ENCODE peak calls at places on chromosomes 16 and 17, in nine cellular contexts. S, J, B, D, X, M, I, N and K are unnamed samples.

GRCh38 chr17:36858119-36859002 is 78.9 kb upstream of the LHX1 start:
- DNase-seq in S (no peak), J (no peak), B (no peak), D (no peak), X (no peak), M (no peak), I (no peak), N (no peak), K (no peak)

GRCh38 chr17:39097537-39097936 is 53.9 kb downstream of the PLXDC1 start:
- DNase-seq in S (no peak), J (no peak), B (no peak), D (no peak), X (no peak), M (no peak), I (no peak), N (no peak), K (no peak)

GRCh38 chr17:7236808-7237207 is 2.4 kb downstream of the PHF23 start:
- DNase-seq in S (no peak), J (no peak), B (no peak), D (no peak), X (no peak), M (no peak), I (no peak), N (no peak), K (no peak)

GRCh38 chr16:28884045-28884444 is 5.8 kb downstream of the ATP2A1 start:
- DNase-seq in S (no peak), J (no peak), B (no peak), D (no peak), X (no peak), M (no peak), I (no peak), N (no peak), K (no peak)

GRCh38 chr17:69067274-69068047 is 6.7 kb upstream of the ABCA9 start:
- DNase-seq in S (no peak), J (no peak), B (no peak), D (no peak), X (no peak), M (no peak), I (peak; percentile 26), N (no peak), K (no peak)

GRCh38 chr17:40417258-40417608 is 463 bp downstream of the TOP2A start:
- DNase-seq in S (no peak), J (no peak), B (no peak), D (no peak), X (no peak), M (peak; percentile 5), I (peak; percentile 60), N (no peak), K (peak; percentile 6)

GRCh38 chr17:60652484-60653247 is 25.0 kb upstream of the BCAS3 start:
- DNase-seq in S (no peak), J (no peak), B (no peak), D (no peak), X (no peak), M (no peak), I (no peak), N (no peak), K (no peak)

GRCh38 chr17:81368161-81368560 is 27.1 kb upstream of the BAHCC1 start:
- DNase-seq in S (no peak), J (no peak), B (no peak), D (no peak), X (no peak), M (no peak), I (no peak), N (no peak), K (no peak)

GRCh38 chr17:43905985-43906852 is 1.1 kb downstream of the MPP2 start:
- DNase-seq in S (peak; percentile 83), J (peak; percentile 62), B (peak; percentile 76), D (peak; percentile 38), X (peak; percentile 49), M (peak; percentile 45), I (peak; percentile 96), N (peak; percentile 28), K (no peak)

GRCh38 chr16:53056528-53056881 is 1.7 kb downstream of the CHD9 start:
- DNase-seq in S (no peak), J (peak; percentile 35), B (no peak), D (peak; percentile 82), X (peak; percentile 70), M (peak; percentile 66), I (no peak), N (no peak), K (peak; percentile 59)

GRCh38 chr16:74740795-74741304 is 33.8 kb downstream of the FA2H start:
- DNase-seq in S (no peak), J (peak; percentile 90), B (no peak), D (peak; percentile 44), X (no peak), M (no peak), I (no peak), N (no peak), K (no peak)

GRCh38 chr16:19524866-19525723 is 1.4 kb downstream of the CCP110 start:
- DNase-seq in S (no peak), J (no peak), B (no peak), D (no peak), X (no peak), M (peak; percentile 2), I (peak; percentile 57), N (no peak), K (no peak)

GRCh38 chr17:76805319-76805718 is 62.9 kb upstream of the MGAT5B start:
- DNase-seq in S (no peak), J (no peak), B (no peak), D (peak; percentile 56), X (peak; percentile 25), M (peak; percentile 34), I (no peak), N (no peak), K (no peak)

DNA sequence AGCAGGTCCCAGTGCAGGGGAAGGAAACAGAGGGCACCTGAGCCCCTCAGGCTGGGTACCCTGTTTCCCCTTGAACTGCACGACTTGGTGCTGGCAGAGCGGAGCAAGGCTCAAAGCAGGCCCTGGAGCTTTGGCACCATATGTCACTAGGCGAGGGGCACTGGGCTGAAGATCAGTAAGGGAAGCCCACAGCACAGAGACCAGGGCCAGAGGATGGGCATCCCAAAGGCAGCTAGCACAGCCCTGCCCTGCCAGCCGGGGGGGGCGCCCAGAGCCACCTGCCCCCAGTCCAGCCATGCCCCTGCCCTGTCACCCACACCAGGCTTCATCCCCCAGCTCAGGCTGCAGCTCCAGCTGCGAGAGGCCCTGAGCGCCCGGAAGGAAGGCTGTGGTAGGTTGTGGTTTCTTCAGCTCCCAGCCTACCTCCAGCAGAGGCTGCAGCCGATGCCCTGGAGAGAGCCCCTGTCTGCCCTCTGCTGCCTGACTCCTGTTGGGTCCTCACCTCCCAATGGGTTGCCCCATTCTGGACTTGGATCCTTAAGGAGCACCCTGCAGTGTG is 10.9 kb downstream of the NHERF1 start:
- DNase-seq in S (no peak), J (peak; percentile 69), B (no peak), D (no peak), X (no peak), M (no peak), I (no peak), N (no peak), K (no peak)
- TF ChIP-seq CTCF in S (no peak), J (no peak), B (no peak), D (no peak), X (no peak), M (no peak), I (no peak), N (peak; percentile 24), K (no peak)

DNA sequence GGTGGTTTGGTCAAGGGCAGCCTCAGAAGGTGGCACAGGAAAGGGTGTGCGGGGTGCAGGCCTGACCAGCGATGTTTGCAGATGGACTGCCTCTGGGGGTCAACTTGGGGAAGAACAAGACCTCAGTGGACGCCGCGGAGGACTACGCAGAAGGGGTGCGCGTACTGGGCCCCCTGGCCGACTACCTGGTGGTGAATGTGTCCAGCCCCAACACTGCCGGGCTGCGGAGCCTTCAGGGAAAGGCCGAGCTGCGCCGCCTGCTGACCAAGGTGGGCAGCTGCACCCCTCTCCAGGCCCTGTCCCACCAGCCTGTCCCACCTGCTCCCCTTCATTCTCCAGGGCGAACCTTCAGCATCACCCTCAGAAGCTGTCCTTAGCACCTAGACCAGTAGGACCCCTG is 12.5 kb downstream of the DHODH start:
- DNase-seq in S (no peak), J (no peak), B (no peak), D (no peak), X (no peak), M (no peak), I (peak; percentile 81), N (no peak), K (no peak)
- TF ChIP-seq CTCF in S (no peak), J (no peak), B (no peak), D (no peak), X (peak; percentile 45), M (peak; percentile 12), I (peak; percentile 64), N (peak; percentile 51), K (no peak)

GRCh38 chr17:79970576-79971068 is 65.0 kb downstream of the TBC1D16 start:
- DNase-seq in S (no peak), J (peak; percentile 50), B (no peak), D (peak; percentile 33), X (peak; percentile 44), M (peak; percentile 10), I (peak; percentile 93), N (no peak), K (no peak)
- TF ChIP-seq CTCF in S (peak; percentile 44), J (peak; percentile 43), B (no peak), D (peak; percentile 35), X (peak; percentile 47), M (peak; percentile 34), I (peak; percentile 80), N (peak; percentile 78), K (peak; percentile 67)

GRCh38 chr17:83173997-83174858 is 94.8 kb downstream of the METRNL start:
- DNase-seq in S (no peak), J (no peak), B (no peak), D (peak; percentile 59), X (no peak), M (peak; percentile 21), I (no peak), N (no peak), K (no peak)

GRCh38 chr17:83175551-83176271 is 96.3 kb downstream of the METRNL start:
- DNase-seq in S (no peak), J (no peak), B (no peak), D (no peak), X (no peak), M (no peak), I (no peak), N (no peak), K (no peak)

GRCh38 chr17:83173180-83173996 is 94.0 kb downstream of the METRNL start:
- DNase-seq in S (no peak), J (no peak), B (no peak), D (no peak), X (no peak), M (no peak), I (no peak), N (no peak), K (no peak)

GRCh38 chr17:83176272-83176955 is 97.0 kb downstream of the METRNL start:
- DNase-seq in S (no peak), J (no peak), B (no peak), D (no peak), X (no peak), M (no peak), I (no peak), N (no peak), K (no peak)

DNA sequence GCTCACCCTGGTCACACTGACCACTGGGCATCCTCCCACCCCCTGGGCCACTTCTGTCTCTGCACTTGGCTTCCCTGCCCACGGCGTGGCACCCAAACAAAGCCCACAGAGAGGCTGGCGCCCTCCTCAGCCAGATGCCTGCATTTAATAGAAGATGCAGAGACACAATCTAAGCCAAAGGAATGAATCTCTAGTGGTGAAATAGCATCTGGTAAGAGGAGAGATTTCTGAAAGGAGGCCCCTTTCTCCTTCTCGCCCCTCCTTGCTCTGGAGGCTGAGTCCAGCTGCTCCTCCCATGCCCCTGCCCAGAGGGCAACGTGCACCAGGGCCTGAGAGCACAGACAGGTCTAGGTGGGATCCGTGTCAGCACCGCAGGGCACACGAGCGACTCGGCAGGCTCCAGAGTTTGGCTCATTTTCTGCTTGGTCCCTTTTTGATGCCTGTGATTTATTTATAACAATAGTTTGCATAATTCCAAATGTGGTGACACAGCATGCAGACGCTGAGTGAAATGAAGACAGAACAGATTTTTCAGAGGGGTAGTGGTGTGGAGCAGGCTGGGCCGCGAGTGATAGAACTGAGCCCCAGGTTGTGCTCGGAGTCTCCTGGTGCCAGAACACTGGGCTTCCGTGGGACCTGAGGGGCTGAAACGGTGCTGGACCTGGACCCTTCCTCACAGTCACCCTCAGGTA is 95.6 kb downstream of the METRNL start:
- DNase-seq in S (no peak), J (no peak), B (no peak), D (no peak), X (no peak), M (no peak), I (no peak), N (no peak), K (no peak)
- TF ChIP-seq CTCF in S (no peak), J (no peak), B (no peak), D (no peak), X (no peak), M (no peak), I (peak; percentile 13), N (no peak), K (peak; percentile 37)